ENCODE peak calls at places on chromosomes 13 and 19, in eight cellular contexts. One of them, this sample, is unnamed.

GRCh38 chr19:1089891-1090290 is 5.3 kb downstream of the POLR2E start:
- DNase-seq in right cardiac atrium: peak
- DNase-seq in CD4-positive, alpha-beta T cell: no peak
- DNase-seq in ovary: no peak
- DNase-seq in Peyer's patch: no peak
- DNase-seq in mesendoderm: no peak
- DNase-seq in suprapubic skin: no peak
- DNase-seq in psoas muscle: no peak
- DNase-seq in this sample: peak

GRCh38 chr13:89740994-89741678 is 1606.4 kb upstream of the MIR17HG start:
- DNase-seq in right cardiac atrium: peak
- DNase-seq in CD4-positive, alpha-beta T cell: no peak
- DNase-seq in ovary: no peak
- DNase-seq in Peyer's patch: peak
- DNase-seq in mesendoderm: no peak
- DNase-seq in suprapubic skin: peak
- DNase-seq in psoas muscle: no peak
- DNase-seq in this sample: no peak

GRCh38 chr13:43405457-43405856 is 381.3 kb downstream of the ENOX1 start:
- DNase-seq in right cardiac atrium: no peak
- DNase-seq in CD4-positive, alpha-beta T cell: no peak
- DNase-seq in ovary: no peak
- DNase-seq in Peyer's patch: no peak
- DNase-seq in mesendoderm: no peak
- DNase-seq in suprapubic skin: no peak
- DNase-seq in psoas muscle: no peak
- DNase-seq in this sample: no peak

GRCh38 chr13:110044521-110045200 is 258.3 kb upstream of the IRS2 start:
- DNase-seq in right cardiac atrium: no peak
- DNase-seq in CD4-positive, alpha-beta T cell: no peak
- DNase-seq in ovary: no peak
- DNase-seq in Peyer's patch: no peak
- DNase-seq in mesendoderm: peak
- DNase-seq in suprapubic skin: no peak
- DNase-seq in psoas muscle: no peak
- DNase-seq in this sample: no peak

GRCh38 chr19:27764186-27764804 is 1448.7 kb downstream of the UQCRFS1 start:
- DNase-seq in right cardiac atrium: no peak
- DNase-seq in CD4-positive, alpha-beta T cell: no peak
- DNase-seq in ovary: no peak
- DNase-seq in Peyer's patch: no peak
- DNase-seq in mesendoderm: no peak
- DNase-seq in suprapubic skin: no peak
- DNase-seq in psoas muscle: no peak
- DNase-seq in this sample: no peak

GRCh38 chr13:98110749-98111148 is 32.1 kb upstream of the FARP1 start:
- DNase-seq in right cardiac atrium: no peak
- DNase-seq in CD4-positive, alpha-beta T cell: no peak
- DNase-seq in ovary: no peak
- DNase-seq in Peyer's patch: no peak
- DNase-seq in mesendoderm: peak
- DNase-seq in suprapubic skin: no peak
- DNase-seq in psoas muscle: no peak
- DNase-seq in this sample: no peak

GRCh38 chr13:53781941-53782340 is 753.3 kb downstream of the OLFM4 start:
- DNase-seq in right cardiac atrium: no peak
- DNase-seq in CD4-positive, alpha-beta T cell: no peak
- DNase-seq in ovary: no peak
- DNase-seq in Peyer's patch: no peak
- DNase-seq in mesendoderm: peak
- DNase-seq in suprapubic skin: no peak
- DNase-seq in psoas muscle: no peak
- DNase-seq in this sample: no peak

GRCh38 chr13:99774644-99775043 is 196.9 kb downstream of the ZIC5 start:
- DNase-seq in right cardiac atrium: no peak
- DNase-seq in CD4-positive, alpha-beta T cell: no peak
- DNase-seq in ovary: no peak
- DNase-seq in Peyer's patch: no peak
- DNase-seq in mesendoderm: no peak
- DNase-seq in suprapubic skin: no peak
- DNase-seq in psoas muscle: no peak
- DNase-seq in this sample: no peak

GRCh38 chr19:14544047-14544446 is 14.7 kb downstream of the TECR start:
- DNase-seq in right cardiac atrium: no peak
- DNase-seq in CD4-positive, alpha-beta T cell: no peak
- DNase-seq in ovary: no peak
- DNase-seq in Peyer's patch: no peak
- DNase-seq in mesendoderm: peak
- DNase-seq in suprapubic skin: no peak
- DNase-seq in psoas muscle: no peak
- DNase-seq in this sample: no peak

GRCh38 chr19:14545716-14546082 is 16.3 kb downstream of the TECR start:
- DNase-seq in right cardiac atrium: no peak
- DNase-seq in CD4-positive, alpha-beta T cell: no peak
- DNase-seq in ovary: no peak
- DNase-seq in Peyer's patch: no peak
- DNase-seq in mesendoderm: no peak
- DNase-seq in suprapubic skin: no peak
- DNase-seq in psoas muscle: no peak
- DNase-seq in this sample: no peak

GRCh38 chr19:14540741-14541525 is 11.5 kb downstream of the TECR start:
- DNase-seq in right cardiac atrium: no peak
- DNase-seq in CD4-positive, alpha-beta T cell: no peak
- DNase-seq in ovary: no peak
- DNase-seq in Peyer's patch: no peak
- DNase-seq in mesendoderm: no peak
- DNase-seq in suprapubic skin: no peak
- DNase-seq in psoas muscle: no peak
- DNase-seq in this sample: no peak

GRCh38 chr19:14542721-14543328 is 13.4 kb downstream of the TECR start:
- DNase-seq in right cardiac atrium: no peak
- DNase-seq in CD4-positive, alpha-beta T cell: no peak
- DNase-seq in ovary: no peak
- DNase-seq in Peyer's patch: no peak
- DNase-seq in mesendoderm: peak
- DNase-seq in suprapubic skin: no peak
- DNase-seq in psoas muscle: no peak
- DNase-seq in this sample: no peak

GRCh38 chr19:14544977-14545715 is 15.8 kb downstream of the TECR start:
- DNase-seq in right cardiac atrium: peak
- DNase-seq in CD4-positive, alpha-beta T cell: no peak
- DNase-seq in ovary: no peak
- DNase-seq in Peyer's patch: peak
- DNase-seq in mesendoderm: no peak
- DNase-seq in suprapubic skin: peak
- DNase-seq in psoas muscle: peak
- DNase-seq in this sample: peak
- H3K27ac ChIP-seq in right cardiac atrium: no peak
- H3K27ac ChIP-seq in CD4-positive, alpha-beta T cell: no peak
- H3K27ac ChIP-seq in ovary: no peak
- H3K27ac ChIP-seq in Peyer's patch: no peak
- H3K27ac ChIP-seq in mesendoderm: no peak
- H3K27ac ChIP-seq in suprapubic skin: peak
- H3K27ac ChIP-seq in psoas muscle: peak
- H3K27ac ChIP-seq in this sample: peak

GRCh38 chr13:48155850-48156249 is 60.9 kb upstream of the MED4 start:
- DNase-seq in right cardiac atrium: no peak
- DNase-seq in CD4-positive, alpha-beta T cell: no peak
- DNase-seq in ovary: no peak
- DNase-seq in Peyer's patch: no peak
- DNase-seq in mesendoderm: no peak
- DNase-seq in suprapubic skin: no peak
- DNase-seq in psoas muscle: no peak
- DNase-seq in this sample: no peak
- H3K27ac ChIP-seq in right cardiac atrium: no peak
- H3K27ac ChIP-seq in CD4-positive, alpha-beta T cell: peak
- H3K27ac ChIP-seq in ovary: no peak
- H3K27ac ChIP-seq in Peyer's patch: peak
- H3K27ac ChIP-seq in mesendoderm: no peak
- H3K27ac ChIP-seq in suprapubic skin: peak
- H3K27ac ChIP-seq in psoas muscle: no peak
- H3K27ac ChIP-seq in this sample: peak

GRCh38 chr19:3098141-3098514 is 4.0 kb downstream of the GNA11 start:
- DNase-seq in right cardiac atrium: peak
- DNase-seq in CD4-positive, alpha-beta T cell: no peak
- DNase-seq in ovary: no peak
- DNase-seq in Peyer's patch: peak
- DNase-seq in mesendoderm: no peak
- DNase-seq in suprapubic skin: peak
- DNase-seq in psoas muscle: peak
- DNase-seq in this sample: peak

GRCh38 chr19:3100331-3100730 is 6.2 kb downstream of the GNA11 start:
- DNase-seq in right cardiac atrium: peak
- DNase-seq in CD4-positive, alpha-beta T cell: no peak
- DNase-seq in ovary: no peak
- DNase-seq in Peyer's patch: no peak
- DNase-seq in mesendoderm: no peak
- DNase-seq in suprapubic skin: no peak
- DNase-seq in psoas muscle: no peak
- DNase-seq in this sample: peak

GRCh38 chr19:3099347-3100145 is 5.4 kb downstream of the GNA11 start:
- DNase-seq in right cardiac atrium: peak
- DNase-seq in CD4-positive, alpha-beta T cell: no peak
- DNase-seq in ovary: no peak
- DNase-seq in Peyer's patch: no peak
- DNase-seq in mesendoderm: no peak
- DNase-seq in suprapubic skin: peak
- DNase-seq in psoas muscle: no peak
- DNase-seq in this sample: peak

GRCh38 chr19:3097442-3097871 is 3.3 kb downstream of the GNA11 start:
- DNase-seq in right cardiac atrium: peak
- DNase-seq in CD4-positive, alpha-beta T cell: no peak
- DNase-seq in ovary: no peak
- DNase-seq in Peyer's patch: peak
- DNase-seq in mesendoderm: no peak
- DNase-seq in suprapubic skin: no peak
- DNase-seq in psoas muscle: peak
- DNase-seq in this sample: no peak

DNA sequence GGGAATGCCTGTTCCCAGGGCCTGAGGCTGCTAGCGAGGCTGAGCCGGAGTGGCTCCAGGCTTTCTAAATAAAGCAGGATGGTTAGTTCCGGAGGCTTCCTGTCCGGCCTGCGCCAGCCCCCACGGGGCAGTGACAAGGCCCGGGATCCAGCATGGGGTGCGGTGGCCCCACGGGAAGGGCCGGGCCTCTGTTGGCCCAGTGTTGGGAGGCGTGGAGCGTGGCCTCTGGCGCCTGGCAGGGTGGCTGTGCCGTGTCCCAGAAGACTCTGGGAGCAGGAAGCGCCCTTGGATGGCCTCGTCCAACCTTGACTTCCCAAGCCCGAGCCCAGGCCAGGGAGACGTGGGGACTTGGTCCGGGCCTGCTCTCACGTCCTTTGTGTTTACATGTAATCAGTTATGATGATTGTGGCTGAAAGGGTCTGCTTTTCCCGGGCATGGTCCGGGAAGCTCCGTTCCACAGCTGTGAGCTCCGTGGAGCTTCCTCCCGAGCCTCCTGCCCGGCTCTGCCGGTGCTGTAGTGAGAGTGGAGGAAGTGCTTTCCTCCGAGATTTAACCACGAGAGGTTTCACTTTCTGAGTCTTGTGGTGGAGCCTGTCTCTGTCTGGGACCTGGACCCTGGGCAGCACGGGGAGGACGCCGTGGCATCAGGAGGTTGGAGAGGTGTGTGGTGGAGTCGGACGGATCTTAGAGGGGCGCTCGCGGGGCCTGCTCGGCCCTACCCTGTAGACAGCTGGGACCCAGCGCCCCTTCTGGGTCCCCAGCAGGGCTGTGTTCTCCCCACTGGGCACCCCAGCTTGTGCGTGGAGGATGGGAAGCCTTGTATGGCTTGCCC is 4.6 kb downstream of the GNA11 start:
- DNase-seq in right cardiac atrium: peak
- DNase-seq in CD4-positive, alpha-beta T cell: no peak
- DNase-seq in ovary: no peak
- DNase-seq in Peyer's patch: peak
- DNase-seq in mesendoderm: no peak
- DNase-seq in suprapubic skin: peak
- DNase-seq in psoas muscle: peak
- DNase-seq in this sample: peak
- H3K27ac ChIP-seq in right cardiac atrium: peak
- H3K27ac ChIP-seq in CD4-positive, alpha-beta T cell: no peak
- H3K27ac ChIP-seq in ovary: peak
- H3K27ac ChIP-seq in Peyer's patch: peak
- H3K27ac ChIP-seq in mesendoderm: no peak
- H3K27ac ChIP-seq in suprapubic skin: peak
- H3K27ac ChIP-seq in psoas muscle: peak
- H3K27ac ChIP-seq in this sample: peak

DNA sequence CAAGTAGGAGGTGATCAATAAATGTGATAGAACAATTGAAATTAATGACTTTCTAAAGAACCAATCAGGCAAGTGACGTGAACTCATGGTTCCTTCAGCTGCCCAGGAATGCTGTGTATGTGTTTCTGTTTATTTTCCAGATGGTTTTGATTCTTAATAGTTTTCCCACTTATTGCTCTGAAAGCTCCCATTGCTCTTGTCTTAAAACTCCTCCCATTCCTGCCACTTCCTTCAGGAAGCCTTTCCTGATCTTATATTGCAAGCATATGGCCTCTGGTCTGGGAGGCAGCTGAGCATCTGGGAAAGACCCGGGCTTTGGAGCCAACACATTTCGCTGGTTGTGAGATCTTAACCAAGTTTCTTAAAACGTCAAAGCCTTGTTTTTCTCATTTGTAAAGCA is 17.1 kb upstream of the LATS2 start:
- DNase-seq in right cardiac atrium: no peak
- DNase-seq in CD4-positive, alpha-beta T cell: no peak
- DNase-seq in ovary: no peak
- DNase-seq in Peyer's patch: no peak
- DNase-seq in mesendoderm: no peak
- DNase-seq in suprapubic skin: no peak
- DNase-seq in psoas muscle: no peak
- DNase-seq in this sample: no peak
- H3K27ac ChIP-seq in right cardiac atrium: no peak
- H3K27ac ChIP-seq in CD4-positive, alpha-beta T cell: no peak
- H3K27ac ChIP-seq in ovary: no peak
- H3K27ac ChIP-seq in Peyer's patch: no peak
- H3K27ac ChIP-seq in mesendoderm: no peak
- H3K27ac ChIP-seq in suprapubic skin: no peak
- H3K27ac ChIP-seq in psoas muscle: no peak
- H3K27ac ChIP-seq in this sample: no peak

GRCh38 chr19:53823380-53824120 is 564 bp downstream of the NLRP12 start:
- DNase-seq in right cardiac atrium: no peak
- DNase-seq in CD4-positive, alpha-beta T cell: no peak
- DNase-seq in ovary: no peak
- DNase-seq in Peyer's patch: no peak
- DNase-seq in mesendoderm: peak
- DNase-seq in suprapubic skin: no peak
- DNase-seq in psoas muscle: no peak
- DNase-seq in this sample: no peak
- H3K27ac ChIP-seq in right cardiac atrium: no peak
- H3K27ac ChIP-seq in CD4-positive, alpha-beta T cell: no peak
- H3K27ac ChIP-seq in ovary: no peak
- H3K27ac ChIP-seq in Peyer's patch: no peak
- H3K27ac ChIP-seq in mesendoderm: no peak
- H3K27ac ChIP-seq in suprapubic skin: no peak
- H3K27ac ChIP-seq in psoas muscle: no peak
- H3K27ac ChIP-seq in this sample: no peak

GRCh38 chr19:19159534-19159933 is 10.5 kb downstream of the MEF2B start:
- DNase-seq in right cardiac atrium: no peak
- DNase-seq in CD4-positive, alpha-beta T cell: no peak
- DNase-seq in ovary: no peak
- DNase-seq in Peyer's patch: no peak
- DNase-seq in mesendoderm: no peak
- DNase-seq in suprapubic skin: no peak
- DNase-seq in psoas muscle: no peak
- DNase-seq in this sample: no peak
- H3K27ac ChIP-seq in right cardiac atrium: no peak
- H3K27ac ChIP-seq in CD4-positive, alpha-beta T cell: no peak
- H3K27ac ChIP-seq in ovary: no peak
- H3K27ac ChIP-seq in Peyer's patch: no peak
- H3K27ac ChIP-seq in mesendoderm: no peak
- H3K27ac ChIP-seq in suprapubic skin: no peak
- H3K27ac ChIP-seq in psoas muscle: no peak
- H3K27ac ChIP-seq in this sample: no peak